ENCODE peak calls at places on chromosomes 16 and 17, in nine cellular contexts. V, N, W, F, T, S, C, B and O are unnamed samples.

GRCh38 chr16:79542196-79542859 is 58.2 kb downstream of the MAF start:
- DNase-seq in V (no peak), N (no peak), W (no peak), F (no peak), T (no peak), S (no peak), C (no peak), B (no peak), O (no peak)

GRCh38 chr16:4435668-4436067 is 10.0 kb downstream of the DNAJA3 start:
- DNase-seq in V (peak; percentile 10), N (no peak), W (no peak), F (no peak), T (no peak), S (peak; percentile 34), C (no peak), B (no peak), O (no peak)

GRCh38 chr16:72285324-72285723 is 113.4 kb upstream of the PMFBP1 start:
- DNase-seq in V (no peak), N (no peak), W (no peak), F (no peak), T (no peak), S (no peak), C (peak; percentile 77), B (no peak), O (no peak)

GRCh38 chr16:12086861-12087260 is 110.3 kb downstream of the SNX29 start:
- DNase-seq in V (peak; percentile 35), N (no peak), W (no peak), F (peak; percentile 41), T (no peak), S (no peak), C (no peak), B (no peak), O (no peak)

GRCh38 chr17:43034623-43035293 is 9.7 kb downstream of the RND2 start:
- DNase-seq in V (no peak), N (no peak), W (no peak), F (no peak), T (no peak), S (no peak), C (no peak), B (no peak), O (no peak)

GRCh38 chr17:40448213-40448638 is 5.0 kb downstream of the IGFBP4 start:
- DNase-seq in V (no peak), N (no peak), W (no peak), F (no peak), T (no peak), S (no peak), C (no peak), B (no peak), O (no peak)

GRCh38 chr17:82324566-82325285 is 7.3 kb upstream of the CD7 start:
- DNase-seq in V (no peak), N (no peak), W (no peak), F (no peak), T (no peak), S (no peak), C (no peak), B (peak; percentile 32), O (no peak)

GRCh38 chr17:40425741-40426140 is 8.0 kb upstream of the TOP2A start:
- DNase-seq in V (no peak), N (no peak), W (no peak), F (no peak), T (peak; percentile 18), S (no peak), C (no peak), B (no peak), O (no peak)

GRCh38 chr16:30335598-30336474 is 19.3 kb downstream of the CD2BP2 start:
- DNase-seq in V (no peak), N (no peak), W (no peak), F (no peak), T (peak; percentile 49), S (peak; percentile 39), C (no peak), B (no peak), O (no peak)

GRCh38 chr17:47899643-47900042 is 3.6 kb downstream of the SP2 start:
- DNase-seq in V (no peak), N (no peak), W (no peak), F (no peak), T (no peak), S (no peak), C (no peak), B (no peak), O (no peak)

GRCh38 chr16:7016986-7017385 is 315.7 kb upstream of the RBFOX1 start:
- DNase-seq in V (no peak), N (no peak), W (no peak), F (no peak), T (no peak), S (no peak), C (no peak), B (no peak), O (no peak)

GRCh38 chr17:7440113-7440822 is 956 bp downstream of the FGF11 start:
- DNase-seq in V (peak; percentile 51), N (no peak), W (peak; percentile 75), F (no peak), T (peak; percentile 60), S (peak; percentile 68), C (peak; percentile 79), B (no peak), O (no peak)